ENCODE peak calls at places on chromosomes 16 and 17, in ten cellular contexts. One of them, this sample, is unnamed.

GRCh38 chr17:69235338-69236058 is 6.9 kb upstream of the ABCA10 start:
- DNase-seq in glutamatergic neuron: peak
- DNase-seq in occipital lobe: peak
- DNase-seq in activated CD4-positive, alpha-beta memory T cell treated with anti-CD3 and anti-CD28 coated beads, Interleukin-2, amount 10 ng/mL, durations not matched to agents 7 days and 5 days: peak
- DNase-seq in A172: peak
- DNase-seq in left lung: no peak
- DNase-seq in NCI-H2029: peak
- DNase-seq in endothelial cell: peak
- DNase-seq in NCI-H524: peak
- DNase-seq in AG09309: peak
- DNase-seq in this sample: peak

GRCh38 chr16:68411086-68411485 is 37.2 kb downstream of the SMPD3 start:
- DNase-seq in glutamatergic neuron: no peak
- DNase-seq in occipital lobe: no peak
- DNase-seq in activated CD4-positive, alpha-beta memory T cell treated with anti-CD3 and anti-CD28 coated beads, Interleukin-2, amount 10 ng/mL, durations not matched to agents 7 days and 5 days: no peak
- DNase-seq in A172: no peak
- DNase-seq in left lung: no peak
- DNase-seq in NCI-H2029: no peak
- DNase-seq in endothelial cell: no peak
- DNase-seq in NCI-H524: no peak
- DNase-seq in AG09309: no peak
- DNase-seq in this sample: no peak

GRCh38 chr16:89475144-89475543 is 15.2 kb downstream of the ANKRD11 start:
- DNase-seq in glutamatergic neuron: no peak
- DNase-seq in occipital lobe: no peak
- DNase-seq in activated CD4-positive, alpha-beta memory T cell treated with anti-CD3 and anti-CD28 coated beads, Interleukin-2, amount 10 ng/mL, durations not matched to agents 7 days and 5 days: no peak
- DNase-seq in A172: no peak
- DNase-seq in left lung: no peak
- DNase-seq in NCI-H2029: no peak
- DNase-seq in endothelial cell: no peak
- DNase-seq in NCI-H524: no peak
- DNase-seq in AG09309: no peak
- DNase-seq in this sample: no peak

GRCh38 chr17:61398721-61399130 is 917 bp upstream of the TBX2 start:
- DNase-seq in glutamatergic neuron: no peak
- DNase-seq in occipital lobe: no peak
- DNase-seq in activated CD4-positive, alpha-beta memory T cell treated with anti-CD3 and anti-CD28 coated beads, Interleukin-2, amount 10 ng/mL, durations not matched to agents 7 days and 5 days: no peak
- DNase-seq in A172: no peak
- DNase-seq in left lung: no peak
- DNase-seq in NCI-H2029: no peak
- DNase-seq in endothelial cell: no peak
- DNase-seq in NCI-H524: no peak
- DNase-seq in AG09309: no peak
- DNase-seq in this sample: no peak

GRCh38 chr17:57295526-57296023 is 39.3 kb downstream of the MSI2 start:
- DNase-seq in glutamatergic neuron: no peak
- DNase-seq in occipital lobe: no peak
- DNase-seq in activated CD4-positive, alpha-beta memory T cell treated with anti-CD3 and anti-CD28 coated beads, Interleukin-2, amount 10 ng/mL, durations not matched to agents 7 days and 5 days: no peak
- DNase-seq in A172: peak
- DNase-seq in left lung: no peak
- DNase-seq in NCI-H2029: peak
- DNase-seq in endothelial cell: no peak
- DNase-seq in NCI-H524: no peak
- DNase-seq in AG09309: no peak
- DNase-seq in this sample: no peak

GRCh38 chr16:62642677-62643076 is 606.4 kb upstream of the CDH8 start:
- DNase-seq in glutamatergic neuron: no peak
- DNase-seq in occipital lobe: no peak
- DNase-seq in activated CD4-positive, alpha-beta memory T cell treated with anti-CD3 and anti-CD28 coated beads, Interleukin-2, amount 10 ng/mL, durations not matched to agents 7 days and 5 days: no peak
- DNase-seq in A172: no peak
- DNase-seq in left lung: no peak
- DNase-seq in NCI-H2029: no peak
- DNase-seq in endothelial cell: no peak
- DNase-seq in NCI-H524: no peak
- DNase-seq in AG09309: no peak
- DNase-seq in this sample: no peak

GRCh38 chr16:84302111-84302954 is 7.7 kb downstream of the WFDC1 start:
- DNase-seq in glutamatergic neuron: no peak
- DNase-seq in occipital lobe: no peak
- DNase-seq in activated CD4-positive, alpha-beta memory T cell treated with anti-CD3 and anti-CD28 coated beads, Interleukin-2, amount 10 ng/mL, durations not matched to agents 7 days and 5 days: no peak
- DNase-seq in A172: no peak
- DNase-seq in left lung: no peak
- DNase-seq in NCI-H2029: no peak
- DNase-seq in endothelial cell: no peak
- DNase-seq in NCI-H524: no peak
- DNase-seq in AG09309: no peak
- DNase-seq in this sample: no peak

GRCh38 chr17:76365256-76365903 is 11.7 kb upstream of the PRPSAP1 start:
- DNase-seq in glutamatergic neuron: no peak
- DNase-seq in occipital lobe: no peak
- DNase-seq in activated CD4-positive, alpha-beta memory T cell treated with anti-CD3 and anti-CD28 coated beads, Interleukin-2, amount 10 ng/mL, durations not matched to agents 7 days and 5 days: no peak
- DNase-seq in A172: no peak
- DNase-seq in left lung: peak
- DNase-seq in NCI-H2029: no peak
- DNase-seq in endothelial cell: no peak
- DNase-seq in NCI-H524: no peak
- DNase-seq in AG09309: no peak
- DNase-seq in this sample: no peak

GRCh38 chr17:6139447-6139832 is 69.3 kb downstream of the WSCD1 start:
- DNase-seq in glutamatergic neuron: no peak
- DNase-seq in occipital lobe: no peak
- DNase-seq in activated CD4-positive, alpha-beta memory T cell treated with anti-CD3 and anti-CD28 coated beads, Interleukin-2, amount 10 ng/mL, durations not matched to agents 7 days and 5 days: no peak
- DNase-seq in A172: no peak
- DNase-seq in left lung: no peak
- DNase-seq in NCI-H2029: no peak
- DNase-seq in endothelial cell: no peak
- DNase-seq in NCI-H524: no peak
- DNase-seq in AG09309: no peak
- DNase-seq in this sample: no peak

GRCh38 chr16:5633845-5634440 is 536.3 kb upstream of the EEF2KMT start:
- DNase-seq in glutamatergic neuron: no peak
- DNase-seq in occipital lobe: no peak
- DNase-seq in activated CD4-positive, alpha-beta memory T cell treated with anti-CD3 and anti-CD28 coated beads, Interleukin-2, amount 10 ng/mL, durations not matched to agents 7 days and 5 days: no peak
- DNase-seq in A172: peak
- DNase-seq in left lung: no peak
- DNase-seq in NCI-H2029: peak
- DNase-seq in endothelial cell: no peak
- DNase-seq in NCI-H524: no peak
- DNase-seq in AG09309: no peak
- DNase-seq in this sample: no peak

GRCh38 chr17:82116246-82116645 is 18.2 kb upstream of the FASN start:
- DNase-seq in glutamatergic neuron: no peak
- DNase-seq in occipital lobe: no peak
- DNase-seq in activated CD4-positive, alpha-beta memory T cell treated with anti-CD3 and anti-CD28 coated beads, Interleukin-2, amount 10 ng/mL, durations not matched to agents 7 days and 5 days: no peak
- DNase-seq in A172: no peak
- DNase-seq in left lung: no peak
- DNase-seq in NCI-H2029: no peak
- DNase-seq in endothelial cell: no peak
- DNase-seq in NCI-H524: no peak
- DNase-seq in AG09309: no peak
- DNase-seq in this sample: no peak

GRCh38 chr16:7137560-7138330 is 194.9 kb upstream of the RBFOX1 start:
- DNase-seq in glutamatergic neuron: no peak
- DNase-seq in occipital lobe: no peak
- DNase-seq in activated CD4-positive, alpha-beta memory T cell treated with anti-CD3 and anti-CD28 coated beads, Interleukin-2, amount 10 ng/mL, durations not matched to agents 7 days and 5 days: no peak
- DNase-seq in A172: no peak
- DNase-seq in left lung: no peak
- DNase-seq in NCI-H2029: peak
- DNase-seq in endothelial cell: no peak
- DNase-seq in NCI-H524: no peak
- DNase-seq in AG09309: no peak
- DNase-seq in this sample: no peak

GRCh38 chr17:17866425-17866824 is 29.6 kb upstream of the SREBF1 start:
- DNase-seq in glutamatergic neuron: no peak
- DNase-seq in occipital lobe: no peak
- DNase-seq in activated CD4-positive, alpha-beta memory T cell treated with anti-CD3 and anti-CD28 coated beads, Interleukin-2, amount 10 ng/mL, durations not matched to agents 7 days and 5 days: no peak
- DNase-seq in A172: no peak
- DNase-seq in left lung: no peak
- DNase-seq in NCI-H2029: no peak
- DNase-seq in endothelial cell: no peak
- DNase-seq in NCI-H524: no peak
- DNase-seq in AG09309: no peak
- DNase-seq in this sample: no peak

GRCh38 chr17:7997186-7997585 is 5.2 kb upstream of the GUCY2D start:
- DNase-seq in glutamatergic neuron: no peak
- DNase-seq in occipital lobe: no peak
- DNase-seq in activated CD4-positive, alpha-beta memory T cell treated with anti-CD3 and anti-CD28 coated beads, Interleukin-2, amount 10 ng/mL, durations not matched to agents 7 days and 5 days: peak
- DNase-seq in A172: peak
- DNase-seq in left lung: no peak
- DNase-seq in NCI-H2029: no peak
- DNase-seq in endothelial cell: peak
- DNase-seq in NCI-H524: no peak
- DNase-seq in AG09309: no peak
- DNase-seq in this sample: no peak

GRCh38 chr17:64491034-64491860 is 5.6 kb downstream of the POLG2 start:
- DNase-seq in glutamatergic neuron: no peak
- DNase-seq in occipital lobe: no peak
- DNase-seq in activated CD4-positive, alpha-beta memory T cell treated with anti-CD3 and anti-CD28 coated beads, Interleukin-2, amount 10 ng/mL, durations not matched to agents 7 days and 5 days: peak
- DNase-seq in A172: peak
- DNase-seq in left lung: no peak
- DNase-seq in NCI-H2029: no peak
- DNase-seq in endothelial cell: peak
- DNase-seq in NCI-H524: no peak
- DNase-seq in AG09309: no peak
- DNase-seq in this sample: no peak

GRCh38 chr17:50381920-50382319 is 8.9 kb downstream of the EME1 start:
- DNase-seq in glutamatergic neuron: no peak
- DNase-seq in occipital lobe: no peak
- DNase-seq in activated CD4-positive, alpha-beta memory T cell treated with anti-CD3 and anti-CD28 coated beads, Interleukin-2, amount 10 ng/mL, durations not matched to agents 7 days and 5 days: no peak
- DNase-seq in A172: no peak
- DNase-seq in left lung: no peak
- DNase-seq in NCI-H2029: no peak
- DNase-seq in endothelial cell: no peak
- DNase-seq in NCI-H524: no peak
- DNase-seq in AG09309: no peak
- DNase-seq in this sample: no peak

GRCh38 chr16:56352351-56353053 is 72.8 kb downstream of the AMFR start:
- DNase-seq in glutamatergic neuron: peak
- DNase-seq in occipital lobe: no peak
- DNase-seq in activated CD4-positive, alpha-beta memory T cell treated with anti-CD3 and anti-CD28 coated beads, Interleukin-2, amount 10 ng/mL, durations not matched to agents 7 days and 5 days: no peak
- DNase-seq in A172: no peak
- DNase-seq in left lung: peak
- DNase-seq in NCI-H2029: no peak
- DNase-seq in endothelial cell: no peak
- DNase-seq in NCI-H524: no peak
- DNase-seq in AG09309: no peak
- DNase-seq in this sample: no peak

GRCh38 chr17:35640977-35641526 is 53.9 kb downstream of the AP2B1 start:
- DNase-seq in glutamatergic neuron: no peak
- DNase-seq in occipital lobe: no peak
- DNase-seq in activated CD4-positive, alpha-beta memory T cell treated with anti-CD3 and anti-CD28 coated beads, Interleukin-2, amount 10 ng/mL, durations not matched to agents 7 days and 5 days: no peak
- DNase-seq in A172: no peak
- DNase-seq in left lung: no peak
- DNase-seq in NCI-H2029: no peak
- DNase-seq in endothelial cell: no peak
- DNase-seq in NCI-H524: no peak
- DNase-seq in AG09309: no peak
- DNase-seq in this sample: no peak

GRCh38 chr17:33560165-33560564 is 267.1 kb upstream of the ASIC2 start:
- DNase-seq in glutamatergic neuron: no peak
- DNase-seq in occipital lobe: no peak
- DNase-seq in activated CD4-positive, alpha-beta memory T cell treated with anti-CD3 and anti-CD28 coated beads, Interleukin-2, amount 10 ng/mL, durations not matched to agents 7 days and 5 days: no peak
- DNase-seq in A172: peak
- DNase-seq in left lung: no peak
- DNase-seq in NCI-H2029: no peak
- DNase-seq in endothelial cell: no peak
- DNase-seq in NCI-H524: no peak
- DNase-seq in AG09309: no peak
- DNase-seq in this sample: no peak

GRCh38 chr16:84416407-84417321 is 48.3 kb downstream of the ATP2C2 start:
- DNase-seq in glutamatergic neuron: no peak
- DNase-seq in occipital lobe: no peak
- DNase-seq in activated CD4-positive, alpha-beta memory T cell treated with anti-CD3 and anti-CD28 coated beads, Interleukin-2, amount 10 ng/mL, durations not matched to agents 7 days and 5 days: no peak
- DNase-seq in A172: no peak
- DNase-seq in left lung: no peak
- DNase-seq in NCI-H2029: no peak
- DNase-seq in endothelial cell: no peak
- DNase-seq in NCI-H524: no peak
- DNase-seq in AG09309: no peak
- DNase-seq in this sample: no peak

GRCh38 chr16:89473791-89474414 is 16.5 kb downstream of the ANKRD11 start:
- DNase-seq in glutamatergic neuron: no peak
- DNase-seq in occipital lobe: no peak
- DNase-seq in activated CD4-positive, alpha-beta memory T cell treated with anti-CD3 and anti-CD28 coated beads, Interleukin-2, amount 10 ng/mL, durations not matched to agents 7 days and 5 days: no peak
- DNase-seq in A172: no peak
- DNase-seq in left lung: no peak
- DNase-seq in NCI-H2029: no peak
- DNase-seq in endothelial cell: no peak
- DNase-seq in NCI-H524: no peak
- DNase-seq in AG09309: no peak
- DNase-seq in this sample: peak

GRCh38 chr16:57615813-57616212 is 12.6 kb upstream of the ADGRG1 start:
- DNase-seq in glutamatergic neuron: no peak
- DNase-seq in occipital lobe: no peak
- DNase-seq in activated CD4-positive, alpha-beta memory T cell treated with anti-CD3 and anti-CD28 coated beads, Interleukin-2, amount 10 ng/mL, durations not matched to agents 7 days and 5 days: no peak
- DNase-seq in A172: no peak
- DNase-seq in left lung: no peak
- DNase-seq in NCI-H2029: no peak
- DNase-seq in endothelial cell: no peak
- DNase-seq in NCI-H524: no peak
- DNase-seq in AG09309: no peak
- DNase-seq in this sample: no peak

GRCh38 chr16:23499801-23500200 is 10.5 kb downstream of the GGA2 start:
- DNase-seq in glutamatergic neuron: no peak
- DNase-seq in occipital lobe: no peak
- DNase-seq in activated CD4-positive, alpha-beta memory T cell treated with anti-CD3 and anti-CD28 coated beads, Interleukin-2, amount 10 ng/mL, durations not matched to agents 7 days and 5 days: no peak
- DNase-seq in A172: no peak
- DNase-seq in left lung: no peak
- DNase-seq in NCI-H2029: no peak
- DNase-seq in endothelial cell: no peak
- DNase-seq in NCI-H524: no peak
- DNase-seq in AG09309: no peak
- DNase-seq in this sample: no peak

GRCh38 chr16:77897038-77897437 is 108.7 kb downstream of the VAT1L start:
- DNase-seq in glutamatergic neuron: no peak
- DNase-seq in occipital lobe: no peak
- DNase-seq in activated CD4-positive, alpha-beta memory T cell treated with anti-CD3 and anti-CD28 coated beads, Interleukin-2, amount 10 ng/mL, durations not matched to agents 7 days and 5 days: no peak
- DNase-seq in A172: no peak
- DNase-seq in left lung: no peak
- DNase-seq in NCI-H2029: no peak
- DNase-seq in endothelial cell: no peak
- DNase-seq in NCI-H524: no peak
- DNase-seq in AG09309: no peak
- DNase-seq in this sample: no peak

GRCh38 chr17:7838291-7839075 is 4.5 kb downstream of the KDM6B start:
- DNase-seq in glutamatergic neuron: peak
- DNase-seq in occipital lobe: no peak
- DNase-seq in activated CD4-positive, alpha-beta memory T cell treated with anti-CD3 and anti-CD28 coated beads, Interleukin-2, amount 10 ng/mL, durations not matched to agents 7 days and 5 days: no peak
- DNase-seq in A172: peak
- DNase-seq in left lung: no peak
- DNase-seq in NCI-H2029: peak
- DNase-seq in endothelial cell: no peak
- DNase-seq in NCI-H524: no peak
- DNase-seq in AG09309: no peak
- DNase-seq in this sample: peak

GRCh38 chr16:2520784-2521577 is 810 bp downstream of the AMDHD2 start:
- DNase-seq in glutamatergic neuron: peak
- DNase-seq in occipital lobe: no peak
- DNase-seq in activated CD4-positive, alpha-beta memory T cell treated with anti-CD3 and anti-CD28 coated beads, Interleukin-2, amount 10 ng/mL, durations not matched to agents 7 days and 5 days: peak
- DNase-seq in A172: no peak
- DNase-seq in left lung: peak
- DNase-seq in NCI-H2029: no peak
- DNase-seq in endothelial cell: no peak
- DNase-seq in NCI-H524: no peak
- DNase-seq in AG09309: no peak
- DNase-seq in this sample: no peak

GRCh38 chr16:85170066-85171003 is 58.1 kb upstream of the CIBAR2 start:
- DNase-seq in glutamatergic neuron: no peak
- DNase-seq in occipital lobe: no peak
- DNase-seq in activated CD4-positive, alpha-beta memory T cell treated with anti-CD3 and anti-CD28 coated beads, Interleukin-2, amount 10 ng/mL, durations not matched to agents 7 days and 5 days: no peak
- DNase-seq in A172: no peak
- DNase-seq in left lung: peak
- DNase-seq in NCI-H2029: no peak
- DNase-seq in endothelial cell: no peak
- DNase-seq in NCI-H524: peak
- DNase-seq in AG09309: no peak
- DNase-seq in this sample: no peak

GRCh38 chr17:59406808-59407381 is 75.4 kb downstream of the YPEL2 start:
- DNase-seq in glutamatergic neuron: no peak
- DNase-seq in occipital lobe: no peak
- DNase-seq in activated CD4-positive, alpha-beta memory T cell treated with anti-CD3 and anti-CD28 coated beads, Interleukin-2, amount 10 ng/mL, durations not matched to agents 7 days and 5 days: no peak
- DNase-seq in A172: peak
- DNase-seq in left lung: no peak
- DNase-seq in NCI-H2029: peak
- DNase-seq in endothelial cell: no peak
- DNase-seq in NCI-H524: peak
- DNase-seq in AG09309: no peak
- DNase-seq in this sample: no peak